ENCODE peak calls at places on chromosomes 13 and 19, in nine cellular contexts. I is dorsolateral prefrontal cortex, J is endothelial cell of umbilical vein, M is psoas muscle, K is cardiac muscle cell, O is tibial nerve, X is Peyer's patch, T is HCT116, E is osteoblast. A is an unnamed sample. For H3K27me3, the result is how much of the 10 kb centered on the place peaks cover.

GRCh38 chr19:47539747-47540311 is 25.0 kb upstream of the NAPA start:
- DNase-seq in O (no peak), I (no peak), M (no peak), T (no peak), X (no peak), E (no peak), J (no peak), K (no peak), A (no peak)

GRCh38 chr13:46736568-46736967 is 60.4 kb downstream of the ESD start:
- DNase-seq in J (no peak), E (no peak), K (no peak), I (no peak), T (no peak), M (no peak), O (no peak), X (no peak), A (no peak)

GRCh38 chr13:31982540-31982939 is 49.0 kb upstream of the FRY start:
- DNase-seq in T (peak), J (peak), K (peak), O (peak), I (no peak), M (peak), E (peak), X (no peak), A (no peak)

GRCh38 chr19:30233375-30233774 is 138.8 kb upstream of the ZNF536 start:
- DNase-seq in I (no peak), K (no peak), T (no peak), E (no peak), X (no peak), J (no peak), M (no peak), O (no peak), A (no peak)

GRCh38 chr13:76009491-76009890 is 373.4 kb downstream of the LMO7 start:
- DNase-seq in M (no peak), E (no peak), O (no peak), J (peak), X (no peak), K (no peak), I (no peak), T (no peak), A (no peak)

GRCh38 chr13:72290962-72291681 is 424.1 kb upstream of the DACH1 start:
- DNase-seq in J (no peak), O (no peak), T (peak), I (no peak), K (peak), E (no peak), X (no peak), M (no peak), A (no peak)

GRCh38 chr19:14091885-14092462 is 1.4 kb upstream of the SAMD1 start:
- DNase-seq in J (no peak), I (no peak), T (no peak), K (no peak), M (no peak), X (peak), E (peak), O (no peak), A (peak)

GRCh38 chr13:60959427-60959826 is 456.2 kb downstream of the PCDH20 start:
- DNase-seq in X (no peak), E (no peak), J (no peak), O (no peak), I (no peak), T (no peak), M (no peak), K (no peak), A (no peak)

GRCh38 chr13:95603887-95604533 is 40.5 kb downstream of the DZIP1 start:
- DNase-seq in E (peak), K (peak), O (no peak), J (peak), T (no peak), X (no peak), I (peak), M (no peak), A (no peak)

DNA sequence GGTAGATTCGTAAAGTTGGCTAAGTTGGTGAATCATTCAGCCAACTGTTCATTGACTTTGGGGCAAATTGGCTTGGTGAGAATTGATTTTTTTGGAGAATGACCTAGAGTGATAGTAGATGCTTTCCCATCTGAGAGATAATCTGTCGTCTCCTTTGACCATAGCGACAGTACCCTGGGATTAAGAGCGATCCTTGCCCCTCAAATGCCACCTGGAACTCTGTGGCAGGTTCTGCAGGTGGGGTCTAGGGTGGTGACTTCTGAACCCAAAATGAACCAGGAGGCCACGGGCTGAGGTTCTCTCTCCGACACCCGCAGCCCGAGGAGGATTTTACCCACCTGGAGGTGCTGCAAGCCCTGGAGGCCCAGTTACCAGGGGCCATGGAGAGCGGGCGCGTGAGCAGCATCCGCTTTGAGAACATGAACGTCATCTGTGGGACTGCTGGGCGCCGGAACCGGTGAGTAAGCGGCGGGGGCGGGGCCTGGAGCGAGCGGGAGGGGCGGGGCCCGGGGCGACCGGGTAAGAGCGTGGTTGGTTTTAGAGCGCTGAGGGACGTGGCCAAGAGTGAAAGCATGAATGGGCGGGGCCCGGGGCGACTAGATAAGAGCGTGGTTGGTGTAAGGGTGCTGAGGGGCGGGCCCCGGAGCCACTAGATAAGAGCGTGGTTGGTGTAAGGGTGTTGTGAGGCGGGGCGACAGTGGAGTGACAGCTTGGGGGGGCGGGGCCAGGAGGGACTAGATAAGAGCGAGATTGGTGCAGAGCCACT is 8.6 kb downstream of the C19orf81 start:
- DNase-seq in I (peak), J (peak), X (peak), M (peak), K (peak), E (peak), T (peak), O (peak), A (peak)
- H3K27me3 ChIP-seq in I (under half), J (under half), X (under half), M (half or more), K (under half), E (under half), T (under half), O (half or more), A (half or more)

GRCh38 chr19:51710163-51710562 is 13.6 kb downstream of the HAS1 start:
- DNase-seq in K (peak), E (no peak), O (no peak), M (no peak), T (no peak), J (no peak), I (no peak), X (no peak), A (no peak)

GRCh38 chr19:51714848-51715247 is 8.9 kb downstream of the HAS1 start:
- DNase-seq in M (no peak), X (no peak), I (no peak), T (no peak), E (no peak), O (no peak), J (no peak), K (peak), A (no peak)

GRCh38 chr19:51711702-51712101 is 12.1 kb downstream of the HAS1 start:
- DNase-seq in M (no peak), E (no peak), X (no peak), K (no peak), I (no peak), T (no peak), J (no peak), O (no peak), A (no peak)

GRCh38 chr19:51713319-51714285 is 10.2 kb downstream of the HAS1 start:
- DNase-seq in T (no peak), I (no peak), E (no peak), M (no peak), X (no peak), O (no peak), J (no peak), K (no peak), A (no peak)

DNA sequence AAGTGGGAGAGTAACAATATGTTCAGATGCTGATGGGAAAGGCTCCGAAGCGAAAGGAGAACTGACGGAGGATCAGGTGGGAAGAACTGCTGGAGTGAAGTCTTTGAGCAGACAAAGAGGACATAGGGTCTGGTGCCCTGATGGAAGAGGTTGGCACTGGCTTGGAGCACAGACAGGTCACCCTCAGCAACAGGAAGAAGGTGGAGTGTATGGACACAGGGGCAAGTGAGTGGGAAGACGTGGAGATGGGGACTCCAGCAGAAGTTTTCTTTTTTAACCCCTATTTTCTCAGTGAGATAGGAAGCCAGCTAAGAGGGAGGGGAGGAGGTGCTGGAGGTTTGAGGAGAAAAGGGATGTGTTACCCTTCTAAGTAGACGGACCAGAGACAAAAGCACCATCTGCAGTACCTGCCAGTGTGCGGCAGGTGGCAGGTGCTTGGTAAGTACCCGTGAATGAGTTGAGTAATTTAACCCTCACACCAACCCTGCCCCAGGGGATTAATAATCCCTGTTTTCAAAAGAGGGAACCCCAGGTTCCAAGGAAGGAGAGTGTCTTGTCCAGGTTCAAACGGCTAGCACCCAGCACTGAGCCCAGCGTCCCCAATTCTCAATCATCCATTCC is 11.2 kb downstream of the HAS1 start:
- DNase-seq in T (no peak), K (peak), X (no peak), I (no peak), O (no peak), M (no peak), E (no peak), J (no peak), A (no peak)
- TF ChIP-seq CTCF in T (peak), K (peak), X (no peak), I (no peak), O (no peak), M (no peak), E (peak), J (peak), A (no peak)

GRCh38 chr13:113949546-113949945 is 24.3 kb downstream of the C13orf46 start:
- DNase-seq in O (no peak), E (no peak), M (peak), T (no peak), K (no peak), I (no peak), X (no peak), J (no peak), A (no peak)
- H3K27me3 ChIP-seq in O (under half), E (under half), M (under half), T (under half), K (under half), I (under half), X (under half), J (under half), A (under half)

GRCh38 chr13:39810091-39810877 is 154.8 kb downstream of the COG6 start:
- DNase-seq in O (no peak), X (no peak), I (no peak), K (peak), T (no peak), J (no peak), E (no peak), M (no peak), A (no peak)
- TF ChIP-seq CTCF in O (no peak), X (no peak), I (no peak), K (no peak), T (no peak), J (no peak), E (no peak), M (no peak), A (no peak)

DNA sequence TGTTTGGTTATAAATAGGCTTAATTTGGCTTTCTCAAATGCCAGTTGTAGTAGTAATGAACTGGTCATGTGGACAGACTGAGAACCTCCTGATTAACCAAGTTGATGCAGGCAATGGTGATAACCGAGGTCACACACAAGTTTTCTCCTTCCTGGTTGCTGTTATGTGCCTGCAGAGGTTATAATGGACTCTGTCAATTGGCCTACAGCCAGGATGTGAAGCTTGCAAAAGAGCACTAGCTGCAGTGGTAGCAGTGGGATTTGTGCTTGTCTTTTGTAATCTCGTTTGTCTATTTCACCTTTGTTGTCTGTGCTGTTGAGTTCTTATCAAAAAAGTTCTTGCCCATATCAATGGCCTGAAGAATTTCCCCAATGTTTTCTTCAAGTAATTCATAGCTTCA is 20.6 kb downstream of the OR10H3 start:
- DNase-seq in I (no peak), X (no peak), O (no peak), J (no peak), E (no peak), K (no peak), M (no peak), T (no peak), A (no peak)
- H3K27me3 ChIP-seq in I (under half), X (under half), O (under half), J (under half), E (under half), K (under half), M (under half), T (under half), A (half or more)

DNA sequence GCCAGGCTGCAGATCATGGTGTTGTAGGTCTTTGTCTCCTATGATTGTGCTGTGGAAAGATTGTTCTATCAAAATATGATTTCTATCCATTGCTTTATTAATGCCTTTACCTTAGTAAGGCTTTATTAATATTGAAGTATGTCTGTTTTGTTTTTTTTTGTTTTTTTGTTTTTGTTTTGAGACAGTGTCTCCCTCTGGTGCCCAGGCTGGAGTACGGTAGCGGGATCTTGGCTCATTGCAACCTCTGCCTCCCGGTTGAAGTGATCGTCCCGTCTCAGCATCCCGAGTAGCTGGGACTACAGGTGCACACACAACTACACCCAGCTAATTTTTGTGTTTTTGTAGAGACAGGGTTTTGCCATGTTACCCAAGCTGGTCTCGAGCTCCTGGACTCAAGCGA is 7.7 kb downstream of the IRGC start:
- DNase-seq in O (no peak), T (peak), E (no peak), X (no peak), I (no peak), K (no peak), M (no peak), J (no peak), A (no peak)
- TF ChIP-seq CTCF in O (no peak), T (peak), E (peak), X (no peak), I (no peak), K (peak), M (peak), J (no peak), A (no peak)

GRCh38 chr13:40480915-40481525 is 185.4 kb downstream of the FOXO1 start:
- DNase-seq in J (no peak), E (no peak), M (no peak), I (no peak), T (no peak), X (no peak), K (no peak), O (no peak), A (no peak)

GRCh38 chr13:40485611-40486517 is 180.6 kb downstream of the FOXO1 start:
- DNase-seq in J (no peak), K (no peak), I (no peak), T (no peak), O (no peak), E (no peak), X (peak), M (no peak), A (peak)

GRCh38 chr13:40484981-40485380 is 181.5 kb downstream of the FOXO1 start:
- DNase-seq in M (no peak), O (no peak), I (no peak), X (no peak), T (no peak), K (no peak), E (no peak), J (no peak), A (no peak)

GRCh38 chr13:40484101-40484800 is 182.2 kb downstream of the FOXO1 start:
- DNase-seq in M (no peak), X (no peak), I (no peak), T (no peak), O (no peak), E (no peak), K (no peak), J (no peak), A (no peak)

GRCh38 chr13:40483601-40484000 is 182.8 kb downstream of the FOXO1 start:
- DNase-seq in T (no peak), E (no peak), I (peak), X (no peak), K (no peak), O (no peak), J (no peak), M (no peak), A (no peak)
- H3K27me3 ChIP-seq in T (under half), E (under half), I (under half), X (under half), K (under half), O (under half), J (under half), M (under half), A (under half)

GRCh38 chr13:94119360-94119936 is 360.0 kb downstream of the DCT start:
- DNase-seq in O (no peak), T (no peak), E (no peak), X (no peak), J (no peak), K (no peak), M (no peak), I (no peak), A (no peak)
- TF ChIP-seq CTCF in O (no peak), T (no peak), E (no peak), X (no peak), J (no peak), K (no peak), M (no peak), I (no peak), A (no peak)

DNA sequence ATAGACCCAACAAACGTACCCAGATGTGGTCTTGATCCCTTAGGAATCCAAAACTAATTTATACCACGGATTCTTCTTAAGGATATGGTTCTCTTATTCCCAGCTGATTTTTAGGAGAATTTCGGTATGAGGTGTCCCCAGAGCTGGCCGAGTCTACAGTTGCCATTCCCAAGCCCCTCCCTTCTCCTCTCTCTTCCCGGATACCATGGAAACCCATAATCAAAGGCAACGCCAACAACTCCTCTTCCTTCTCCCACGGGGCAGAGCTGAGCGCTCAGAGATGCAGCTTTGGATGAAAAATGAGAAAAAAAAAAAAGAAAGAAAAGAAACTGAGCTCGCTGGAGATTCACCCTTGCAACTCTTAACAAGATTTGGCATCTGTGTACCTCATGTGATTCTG is 29.3 kb upstream of the CEBPG start:
- DNase-seq in T (no peak), O (no peak), K (peak), J (no peak), X (no peak), M (peak), I (no peak), E (no peak), A (no peak)
- H3K27me3 ChIP-seq in T (under half), O (under half), K (under half), J (under half), X (under half), M (under half), I (under half), E (half or more), A (under half)

A was measured in CD4-positive, alpha-beta T cell.